ENCODE peak calls at places on chromosomes 1 and 21, in ten cellular contexts. M is HCT116, H is adrenal gland, T is tibial nerve, L is heart left ventricle, U is stomach, J is lower leg skin, N is suprapubic skin, V is A549, O is spleen. G is an unnamed sample.

GRCh38 chr1:12426030-12426429 is 192.0 kb downstream of the DHRS3 start:
- DNase-seq in M (no peak), O (no peak), L (no peak), N (no peak), H (no peak), J (no peak), V (no peak), U (no peak), T (no peak), G (no peak)

GRCh38 chr1:26049531-26050254 is 3.8 kb upstream of the SLC30A2 start:
- DNase-seq in O (no peak), U (no peak), V (no peak), T (no peak), M (no peak), N (no peak), L (no peak), H (peak), J (no peak), G (no peak)

GRCh38 chr1:52294580-52294979 is 71.4 kb downstream of the CC2D1B start:
- DNase-seq in O (no peak), L (no peak), J (no peak), H (no peak), N (no peak), M (no peak), V (no peak), U (no peak), T (no peak), G (no peak)

GRCh38 chr1:42320689-42321088 is 14.3 kb downstream of the FOXJ3 start:
- DNase-seq in L (no peak), H (no peak), J (no peak), V (no peak), N (no peak), T (no peak), M (no peak), O (no peak), U (no peak), G (no peak)

GRCh38 chr1:228408041-228408868 is 1.6 kb upstream of the TRIM11 start:
- DNase-seq in U (no peak), O (peak), L (no peak), T (no peak), J (no peak), V (no peak), M (no peak), H (no peak), N (peak), G (no peak)

GRCh38 chr1:85911742-85912141 is 203.5 kb upstream of the ZNHIT6 start:
- DNase-seq in J (no peak), N (no peak), H (no peak), O (no peak), T (no peak), U (no peak), M (peak), V (peak), L (no peak), G (no peak)

GRCh38 chr1:196660912-196661311 is 9.1 kb downstream of the CFH start:
- DNase-seq in V (peak), J (no peak), L (no peak), O (no peak), U (no peak), N (no peak), H (no peak), T (no peak), M (peak), G (no peak)

GRCh38 chr1:175138579-175138978 is 54.0 kb downstream of the KIAA0040 start:
- DNase-seq in H (no peak), J (no peak), O (no peak), N (no peak), M (no peak), V (no peak), U (no peak), T (no peak), L (no peak), G (no peak)

GRCh38 chr1:25654109-25654660 is 37.6 kb downstream of the MAN1C1 start:
- DNase-seq in H (no peak), O (no peak), U (no peak), M (no peak), L (no peak), N (peak), V (no peak), J (no peak), T (no peak), G (no peak)

GRCh38 chr1:15678578-15678977 is 5.5 kb upstream of the PLEKHM2 start:
- DNase-seq in O (no peak), L (no peak), M (peak), N (no peak), V (peak), T (no peak), U (no peak), J (no peak), H (no peak), G (no peak)

GRCh38 chr1:84303154-84303830 is 1.8 kb downstream of the SAMD13 start:
- DNase-seq in O (no peak), T (no peak), J (no peak), L (no peak), U (no peak), V (no peak), M (no peak), N (no peak), H (no peak), G (no peak)

GRCh38 chr1:231528175-231529029 is at the start of gene TSNAX:
- DNase-seq in J (peak), V (peak), N (peak), H (peak), O (peak), L (peak), U (peak), M (peak), T (peak), G (peak)
- TF ChIP-seq POLR2A in J (no peak), V (peak), N (peak), H (peak), O (peak), L (peak), U (no peak), M (peak), T (peak), G (peak)

GRCh38 chr1:161185282-161185682 is 8.0 kb upstream of the B4GALT3 start:
- DNase-seq in H (peak), L (peak), T (no peak), M (no peak), N (peak), J (peak), V (no peak), U (peak), O (peak), G (peak)
- TF ChIP-seq POLR2A in H (no peak), L (no peak), T (no peak), M (no peak), N (no peak), J (no peak), V (no peak), U (no peak), O (no peak), G (no peak)

GRCh38 chr1:216660561-216660960 is 62.7 kb downstream of the ESRRG start:
- DNase-seq in N (no peak), V (no peak), L (no peak), M (no peak), H (no peak), J (no peak), T (no peak), O (no peak), U (no peak), G (no peak)
- TF ChIP-seq POLR2A in N (no peak), V (no peak), L (no peak), M (no peak), H (no peak), J (no peak), T (no peak), O (no peak), U (no peak), G (no peak)

GRCh38 chr21:42836402-42836666 is 43.0 kb downstream of the WDR4 start:
- DNase-seq in M (no peak), L (no peak), U (no peak), N (no peak), V (no peak), J (no peak), T (no peak), H (no peak), O (no peak), G (no peak)
- TF ChIP-seq POLR2A in M (no peak), L (no peak), U (no peak), N (no peak), V (no peak), J (no peak), T (no peak), H (no peak), O (no peak), G (no peak)

GRCh38 chr21:41322496-41323382 is 6.1 kb downstream of the FAM3B start:
- DNase-seq in T (no peak), N (no peak), M (no peak), U (no peak), V (no peak), O (no peak), L (no peak), H (no peak), J (no peak), G (no peak)
- TF ChIP-seq POLR2A in T (no peak), N (no peak), M (no peak), U (no peak), V (no peak), O (no peak), L (no peak), H (no peak), J (no peak), G (no peak)

DNA sequence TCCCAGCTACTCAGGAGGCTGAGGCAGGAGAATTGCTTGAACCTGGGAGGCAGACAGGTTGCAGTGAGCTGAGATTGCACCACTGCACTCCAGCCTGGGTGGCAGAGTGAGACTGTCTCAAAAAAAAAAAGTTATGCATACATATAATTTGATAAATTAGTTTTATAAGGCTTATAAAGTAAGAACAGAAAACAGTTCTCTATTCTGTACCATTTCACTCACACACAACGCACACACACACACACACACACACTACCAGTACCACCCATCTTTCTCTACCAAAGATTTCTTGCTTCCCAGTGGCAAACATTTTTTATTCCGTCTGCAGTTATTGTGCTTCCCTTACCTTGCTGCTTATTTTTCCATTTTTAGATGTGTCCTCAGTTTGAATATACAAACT is 46.4 kb upstream of the FASLG start:
- DNase-seq in J (no peak), M (no peak), L (no peak), V (no peak), T (no peak), O (no peak), N (no peak), H (no peak), U (no peak), G (no peak)
- TF ChIP-seq POLR2A in J (no peak), M (no peak), L (no peak), V (no peak), T (no peak), O (no peak), N (no peak), H (no peak), U (no peak), G (no peak)

DNA sequence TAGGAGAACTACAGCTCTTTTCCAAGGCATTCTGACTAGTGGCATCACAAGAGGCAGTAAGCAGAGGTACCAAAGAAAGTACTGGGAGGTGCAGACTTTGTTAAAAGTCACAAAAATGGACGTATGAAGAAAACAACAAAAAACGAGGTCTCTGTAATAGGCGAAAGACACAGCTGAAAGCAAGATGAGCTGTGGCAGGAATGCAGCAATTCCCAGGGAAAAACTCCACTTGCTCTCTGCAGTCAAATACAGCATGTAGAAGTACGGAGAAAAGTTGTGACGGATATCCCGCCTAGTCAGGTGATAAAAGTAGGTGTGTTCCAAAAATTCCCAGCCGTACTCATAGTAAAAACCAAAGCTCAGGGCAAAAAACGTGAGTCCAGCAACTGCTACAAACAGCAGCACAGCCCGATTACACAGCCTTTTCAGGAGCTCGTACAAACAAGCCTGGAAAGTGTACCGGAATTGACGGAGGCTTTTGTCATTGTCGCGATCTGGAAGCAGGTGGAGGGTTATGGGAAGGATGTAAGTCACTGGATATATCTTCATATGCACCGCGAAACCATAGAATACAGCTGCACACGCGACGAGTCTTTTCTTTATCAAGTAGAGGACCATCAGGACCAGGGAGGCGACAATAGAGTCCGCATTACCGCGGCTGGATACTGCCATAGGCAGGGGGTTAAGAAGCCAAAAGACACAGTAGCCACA is 978 bp downstream of the PIGM start:
- DNase-seq in V (no peak), O (no peak), L (no peak), H (no peak), T (no peak), U (no peak), N (no peak), J (no peak), M (no peak), G (no peak)
- TF ChIP-seq POLR2A in V (no peak), O (no peak), L (no peak), H (no peak), T (no peak), U (no peak), N (no peak), J (no peak), M (no peak), G (no peak)

GRCh38 chr1:150976401-150976821 is 1.8 kb upstream of the CERS2 start:
- DNase-seq in J (no peak), H (no peak), O (no peak), T (no peak), M (no peak), U (no peak), N (no peak), V (no peak), L (no peak), G (no peak)

GRCh38 chr1:150973826-150974579 is 632 bp downstream of the CERS2 start:
- DNase-seq in T (no peak), H (peak), M (no peak), N (peak), O (peak), U (peak), V (no peak), L (peak), J (no peak), G (no peak)

GRCh38 chr1:150973258-150973825 is 1.3 kb downstream of the CERS2 start:
- DNase-seq in H (peak), M (no peak), T (no peak), J (no peak), O (peak), V (no peak), U (peak), L (no peak), N (no peak), G (no peak)

GRCh38 chr1:150976879-150977694 is 2.5 kb upstream of the CERS2 start:
- DNase-seq in J (peak), U (peak), V (peak), T (peak), M (peak), L (peak), O (peak), N (peak), H (peak), G (peak)

GRCh38 chr1:150974580-150975478 is at the start of gene CERS2:
- DNase-seq in H (peak), T (peak), J (peak), U (peak), V (peak), N (peak), M (no peak), L (peak), O (peak), G (peak)
- TF ChIP-seq POLR2A in H (peak), T (peak), J (no peak), U (no peak), V (peak), N (no peak), M (no peak), L (no peak), O (peak), G (no peak)

DNA sequence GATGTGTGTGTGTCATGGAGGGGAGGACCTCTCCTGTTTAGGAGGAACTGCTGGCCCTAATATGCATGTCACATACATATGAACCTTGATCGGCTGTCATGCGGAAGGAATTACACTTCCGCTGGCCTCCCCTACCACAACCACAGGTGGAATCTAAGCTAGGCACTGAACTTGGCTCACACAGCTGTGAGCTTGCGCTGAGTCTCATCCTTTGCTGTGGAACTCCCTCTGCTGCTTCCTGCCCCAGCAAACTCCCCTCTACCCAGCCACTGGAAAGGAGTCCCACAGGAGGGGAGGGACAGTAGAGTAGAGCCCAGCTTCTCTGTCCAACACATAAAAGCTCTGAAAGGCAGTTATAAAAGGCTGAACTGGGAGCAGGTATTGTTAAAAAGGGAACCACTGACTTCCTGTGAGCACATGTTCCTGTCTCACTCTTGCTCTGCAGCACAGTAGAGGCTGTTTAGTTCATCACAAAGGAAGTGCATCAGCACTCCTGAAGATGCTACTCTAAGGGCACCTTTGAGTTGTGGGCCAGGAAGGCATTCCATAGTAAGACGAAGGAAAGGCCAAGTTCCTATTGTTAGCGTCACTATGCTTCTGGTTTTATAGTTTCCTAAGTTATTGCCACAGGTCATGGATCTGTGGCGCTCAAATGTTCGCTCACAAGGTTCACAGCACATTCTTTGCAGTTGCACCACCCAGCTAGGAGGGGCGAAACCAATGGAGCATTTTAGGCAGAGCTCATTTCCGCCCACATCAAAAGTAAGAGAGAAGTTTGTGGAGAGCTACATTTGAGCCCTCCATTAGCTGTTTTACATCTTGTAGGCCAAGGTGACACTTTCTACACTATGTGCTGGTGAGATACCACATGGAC is 17.7 kb upstream of the PTPRC start:
- DNase-seq in H (no peak), N (no peak), J (no peak), L (peak), M (no peak), T (no peak), U (no peak), V (no peak), O (peak), G (no peak)
- TF ChIP-seq POLR2A in H (no peak), N (no peak), J (no peak), L (no peak), M (no peak), T (no peak), U (no peak), V (no peak), O (peak), G (no peak)

GRCh38 chr1:6396998-6397397 is 3.4 kb upstream of the ACOT7 start:
- DNase-seq in U (no peak), H (no peak), N (no peak), M (no peak), V (no peak), J (no peak), L (peak), T (no peak), O (no peak), G (no peak)

GRCh38 chr1:6392880-6393399 is 627 bp downstream of the ACOT7 start:
- DNase-seq in J (no peak), N (no peak), L (no peak), M (no peak), O (no peak), H (no peak), V (no peak), U (no peak), T (no peak), G (no peak)

GRCh38 chr1:6389971-6390370 is 3.6 kb downstream of the ACOT7 start:
- DNase-seq in U (no peak), M (no peak), V (no peak), O (no peak), H (no peak), T (no peak), J (no peak), L (no peak), N (no peak), G (no peak)

GRCh38 chr1:6392081-6392879 is 1.3 kb downstream of the ACOT7 start:
- DNase-seq in V (no peak), H (no peak), T (no peak), L (no peak), N (no peak), O (no peak), U (no peak), J (no peak), M (no peak), G (no peak)

DNA sequence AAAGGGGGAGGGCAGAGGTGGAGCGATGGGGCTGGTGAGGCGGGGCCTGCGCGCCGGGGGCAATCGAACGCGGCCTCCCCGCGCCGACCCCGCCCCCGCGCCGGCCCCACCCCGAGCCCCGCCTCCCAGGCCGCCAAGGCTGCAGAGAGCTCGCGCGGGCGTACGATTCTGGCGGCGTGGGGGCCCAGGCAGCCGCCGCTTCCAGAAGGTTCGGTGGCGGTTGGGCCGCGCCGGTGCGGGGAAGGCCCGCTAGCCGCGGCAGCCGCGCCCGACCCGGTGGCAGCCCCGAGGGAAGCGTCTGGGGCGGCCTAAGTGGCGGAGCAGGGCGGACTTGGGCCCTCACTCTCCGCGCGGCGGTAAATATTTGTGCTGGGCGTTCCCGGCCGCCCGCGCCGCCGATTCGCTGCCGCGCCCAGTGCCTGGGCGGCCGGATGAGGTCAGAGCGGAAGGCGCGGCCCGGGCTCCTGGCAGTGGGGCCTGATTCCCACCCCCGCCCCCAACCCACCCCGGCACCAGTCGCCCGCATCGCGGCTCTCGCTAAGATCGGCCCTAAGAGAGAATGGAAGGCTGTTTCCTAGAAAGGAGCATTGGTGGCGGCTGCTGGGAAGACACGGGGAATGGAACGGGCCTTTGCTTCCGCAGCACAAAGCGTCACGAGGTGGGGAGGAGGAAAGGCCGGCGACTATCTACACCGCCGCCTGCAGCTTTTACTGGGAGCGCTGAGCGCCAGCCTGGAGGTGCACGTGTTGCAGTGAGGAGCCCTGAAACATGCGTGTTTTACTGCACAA is at the start of gene ACOT7:
- DNase-seq in M (peak), T (peak), V (peak), J (peak), N (peak), H (peak), U (peak), O (peak), L (peak), G (peak)
- TF ChIP-seq POLR2A in M (no peak), T (peak), V (peak), J (no peak), N (no peak), H (peak), U (no peak), O (peak), L (peak), G (peak)

G was measured in sigmoid colon.